ENCODE peak calls at places on chromosomes 12 and 14, in four cellular contexts. One of them, this sample, is unnamed.

GRCh38 chr12:104121001-104121400 is 17.0 kb downstream of the NFYB start:
- DNase-seq in K562: no peak
- DNase-seq in GM12878: no peak
- DNase-seq in HL-60: no peak
- DNase-seq in this sample: no peak

GRCh38 chr12:59182191-59182590 is 261.9 kb upstream of the LRIG3 start:
- DNase-seq in K562: no peak
- DNase-seq in GM12878: no peak
- DNase-seq in HL-60: no peak
- DNase-seq in this sample: no peak

GRCh38 chr14:23640524-23641141 is 4.5 kb downstream of the DHRS2 start:
- DNase-seq in K562: no peak
- DNase-seq in GM12878: no peak
- DNase-seq in HL-60: no peak
- DNase-seq in this sample: no peak

GRCh38 chr14:68312884-68313725 is 479.8 kb downstream of the ZFP36L1 start:
- DNase-seq in K562: no peak
- DNase-seq in GM12878: peak
- DNase-seq in HL-60: no peak
- DNase-seq in this sample: no peak

GRCh38 chr12:82964446-82964845 is 277.7 kb downstream of the TMTC2 start:
- DNase-seq in K562: no peak
- DNase-seq in GM12878: no peak
- DNase-seq in HL-60: no peak
- DNase-seq in this sample: no peak

GRCh38 chr12:66942741-66943465 is 264.0 kb upstream of the GRIP1 start:
- DNase-seq in K562: no peak
- DNase-seq in GM12878: no peak
- DNase-seq in HL-60: no peak
- DNase-seq in this sample: no peak

GRCh38 chr12:32257695-32258496 is 141.5 kb upstream of the FGD4 start:
- DNase-seq in K562: no peak
- DNase-seq in GM12878: no peak
- DNase-seq in HL-60: no peak
- DNase-seq in this sample: no peak

GRCh38 chr12:128078311-128078851 is 188.6 kb upstream of the TMEM132C start:
- DNase-seq in K562: no peak
- DNase-seq in GM12878: no peak
- DNase-seq in HL-60: no peak
- DNase-seq in this sample: no peak

GRCh38 chr14:97796511-97796910 is 999.3 kb downstream of the VRK1 start:
- DNase-seq in K562: no peak
- DNase-seq in GM12878: no peak
- DNase-seq in HL-60: no peak
- DNase-seq in this sample: no peak

DNA sequence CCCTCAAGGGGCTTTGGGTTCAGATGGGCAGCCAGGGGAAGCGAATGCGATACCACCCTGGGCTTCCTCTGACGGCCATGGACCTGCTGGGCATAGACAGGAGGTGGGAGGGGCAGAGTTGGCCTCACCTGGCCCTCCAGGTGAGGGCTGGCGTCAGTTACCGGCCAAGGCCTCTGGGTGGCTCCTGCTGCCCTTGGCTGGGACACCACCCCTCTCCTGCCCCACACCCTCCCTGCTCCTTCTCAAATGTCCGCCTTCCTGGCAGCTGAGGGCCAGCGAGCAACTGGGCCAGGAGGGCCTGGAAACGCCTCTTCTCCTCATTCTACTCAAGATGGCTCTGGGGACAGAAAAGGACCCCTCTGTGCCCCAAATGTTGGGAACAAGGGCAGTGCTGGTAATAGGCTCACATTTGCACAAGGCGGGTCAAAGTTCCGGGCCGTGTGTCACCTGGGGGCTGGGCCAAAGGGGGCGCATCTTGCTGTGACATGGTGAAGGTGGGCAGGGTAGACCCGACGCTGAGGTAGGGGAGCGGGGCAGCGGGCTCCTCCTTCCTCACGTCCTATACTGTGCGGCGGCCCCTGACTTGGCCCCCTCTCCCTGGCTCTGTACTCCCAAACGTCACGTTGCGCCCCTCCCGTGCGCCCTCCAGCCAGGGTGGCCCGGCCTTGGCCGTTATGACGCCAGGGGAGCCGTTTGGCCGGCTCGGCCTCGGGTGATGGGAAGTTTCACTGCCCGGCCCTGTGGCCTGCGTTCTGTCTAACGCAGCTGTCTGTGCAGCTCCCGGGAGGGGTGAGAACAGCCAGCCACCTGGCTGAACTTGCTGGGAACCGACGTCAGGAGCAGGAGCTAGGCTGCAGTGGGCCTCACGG is 18.1 kb upstream of the DLK1 start:
- DNase-seq in K562: no peak
- DNase-seq in GM12878: no peak
- DNase-seq in HL-60: no peak
- DNase-seq in this sample: no peak
- TF ChIP-seq POLR2AphosphoS5 in K562: no peak
- TF ChIP-seq POLR2AphosphoS5 in GM12878: no peak
- TF ChIP-seq POLR2AphosphoS5 in HL-60: no peak
- TF ChIP-seq POLR2AphosphoS5 in this sample: no peak

GRCh38 chr12:124437621-124438414 is 129.6 kb downstream of the NCOR2 start:
- DNase-seq in K562: no peak
- DNase-seq in GM12878: no peak
- DNase-seq in HL-60: no peak
- DNase-seq in this sample: no peak
- TF ChIP-seq SPI1 in K562: no peak
- TF ChIP-seq SPI1 in GM12878: no peak
- TF ChIP-seq SPI1 in HL-60: no peak
- TF ChIP-seq SPI1 in this sample: no peak

GRCh38 chr14:102208741-102209140 is 69.0 kb downstream of the WDR20 start:
- DNase-seq in K562: no peak
- DNase-seq in GM12878: no peak
- DNase-seq in HL-60: no peak
- DNase-seq in this sample: no peak
- TF ChIP-seq POLR2AphosphoS5 in K562: no peak
- TF ChIP-seq POLR2AphosphoS5 in GM12878: no peak
- TF ChIP-seq POLR2AphosphoS5 in HL-60: no peak
- TF ChIP-seq POLR2AphosphoS5 in this sample: no peak

GRCh38 chr14:31990959-31991541 is 86.1 kb upstream of the ARHGAP5 start:
- DNase-seq in K562: no peak
- DNase-seq in GM12878: no peak
- DNase-seq in HL-60: no peak
- DNase-seq in this sample: no peak
- TF ChIP-seq SPI1 in K562: no peak
- TF ChIP-seq SPI1 in GM12878: no peak
- TF ChIP-seq SPI1 in HL-60: no peak
- TF ChIP-seq SPI1 in this sample: no peak

DNA sequence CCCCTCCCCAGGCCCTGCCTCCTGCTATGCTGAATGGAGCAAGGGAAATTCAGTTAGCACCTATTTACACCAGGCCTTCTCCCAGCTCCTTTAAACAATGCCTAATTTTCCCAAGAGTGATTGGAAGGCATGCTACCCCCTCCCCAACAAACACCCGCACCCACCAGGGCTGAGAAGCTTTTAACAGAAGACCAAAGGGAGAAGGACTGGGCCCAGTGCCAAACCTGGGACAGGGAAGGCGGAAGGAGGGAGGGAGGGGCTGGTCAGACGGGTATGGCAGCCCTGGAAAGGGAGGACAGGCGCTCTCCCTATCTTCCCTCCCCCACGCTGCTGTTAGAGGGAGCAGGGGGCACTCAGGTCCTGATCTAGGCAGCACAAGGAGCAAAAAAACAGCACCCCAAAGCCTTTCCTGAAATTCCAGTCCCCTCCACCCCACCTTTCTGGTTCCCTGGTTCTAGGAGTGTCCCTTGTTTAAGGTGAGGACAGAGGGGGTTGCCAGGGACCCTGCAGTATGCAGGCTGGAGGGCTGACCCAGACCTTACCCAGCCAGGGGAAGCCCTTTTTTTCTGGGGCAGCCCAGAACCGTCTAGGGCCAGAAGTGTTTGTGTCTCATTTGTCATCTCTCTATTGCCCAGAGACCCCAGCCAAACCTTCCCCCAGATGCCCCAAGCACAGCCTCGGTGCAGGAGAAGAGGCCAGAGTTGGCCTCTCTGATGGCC is 2.4 kb upstream of the KRT8 start:
- DNase-seq in K562: peak
- DNase-seq in GM12878: no peak
- DNase-seq in HL-60: peak
- DNase-seq in this sample: no peak
- TF ChIP-seq POLR2AphosphoS5 in K562: no peak
- TF ChIP-seq POLR2AphosphoS5 in GM12878: no peak
- TF ChIP-seq POLR2AphosphoS5 in HL-60: no peak
- TF ChIP-seq POLR2AphosphoS5 in this sample: no peak

DNA sequence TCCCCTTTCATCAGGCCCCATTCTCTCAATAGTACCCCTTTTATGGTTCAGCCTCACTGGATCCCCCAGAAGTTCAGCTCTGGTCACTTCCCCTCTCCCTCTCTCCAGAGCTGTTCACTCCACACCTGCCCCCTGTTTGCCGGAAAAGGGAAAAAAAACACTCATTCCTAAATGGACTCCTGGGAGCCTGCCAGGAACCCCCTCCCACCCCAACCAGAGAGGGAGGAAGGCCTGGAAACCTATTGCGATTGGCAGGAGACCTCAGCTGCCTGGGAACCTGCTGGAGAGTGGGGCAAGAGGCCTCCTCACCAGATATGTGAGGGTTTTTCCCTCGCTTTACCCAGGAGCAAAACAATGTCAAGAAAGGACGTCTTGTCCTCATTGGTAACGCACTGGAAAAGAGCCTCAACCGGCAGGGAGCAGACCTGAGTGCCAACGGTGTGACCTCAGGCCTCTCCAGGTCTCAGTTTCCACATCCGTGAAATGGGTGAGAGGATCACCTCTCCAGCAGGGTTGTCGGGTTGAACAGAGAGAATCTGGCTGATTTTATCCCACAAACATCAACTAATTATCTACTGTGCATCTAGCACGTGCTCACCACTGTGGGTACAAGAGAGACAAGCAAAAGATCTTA is 4.6 kb downstream of the DTX1 start:
- DNase-seq in K562: no peak
- DNase-seq in GM12878: no peak
- DNase-seq in HL-60: no peak
- DNase-seq in this sample: no peak
- TF ChIP-seq SPI1 in K562: no peak
- TF ChIP-seq SPI1 in GM12878: no peak
- TF ChIP-seq SPI1 in HL-60: no peak
- TF ChIP-seq SPI1 in this sample: peak

GRCh38 chr12:77625441-77625840 is 205.3 kb upstream of the NAV3 start:
- DNase-seq in K562: no peak
- DNase-seq in GM12878: no peak
- DNase-seq in HL-60: no peak
- DNase-seq in this sample: no peak
- TF ChIP-seq POLR2AphosphoS5 in K562: no peak
- TF ChIP-seq POLR2AphosphoS5 in GM12878: no peak
- TF ChIP-seq POLR2AphosphoS5 in HL-60: no peak
- TF ChIP-seq POLR2AphosphoS5 in this sample: no peak

DNA sequence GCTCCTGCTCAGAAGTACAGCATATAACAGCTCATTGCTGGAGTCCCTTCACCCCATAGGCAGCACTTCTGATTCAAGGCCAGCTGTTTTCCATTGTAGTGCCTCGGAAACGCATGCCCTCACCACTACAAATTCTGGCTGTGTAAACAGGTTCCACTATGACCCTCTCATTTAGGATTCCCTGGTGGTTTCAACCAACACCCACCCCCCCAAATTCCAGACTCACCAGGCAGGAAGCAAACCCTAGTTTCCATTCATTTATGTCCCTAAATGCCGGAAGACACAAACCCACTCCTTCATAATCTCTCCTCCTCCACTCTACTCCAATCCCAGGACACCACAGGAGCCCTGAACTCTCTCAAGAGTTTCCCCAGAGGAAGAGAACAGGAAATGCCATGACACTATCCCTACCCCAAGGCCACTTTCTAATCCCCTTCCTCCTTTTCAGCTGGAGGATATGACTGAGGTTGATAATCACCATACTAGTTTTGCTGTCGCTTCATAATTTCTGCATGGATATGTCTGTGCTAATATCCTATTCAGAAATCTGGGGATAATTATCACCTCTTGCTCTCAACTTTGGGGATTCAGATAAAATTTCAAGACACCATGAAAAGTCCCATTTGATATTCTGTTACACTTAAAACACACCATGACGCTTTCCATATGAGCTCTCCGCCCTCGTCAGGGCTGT is 75.8 kb upstream of the TMPO start:
- DNase-seq in K562: no peak
- DNase-seq in GM12878: no peak
- DNase-seq in HL-60: peak
- DNase-seq in this sample: no peak
- TF ChIP-seq SPI1 in K562: peak
- TF ChIP-seq SPI1 in GM12878: no peak
- TF ChIP-seq SPI1 in HL-60: peak
- TF ChIP-seq SPI1 in this sample: no peak

This sample was measured in GM12891.